ENCODE peak calls at places on chromosome 3, in nine cellular contexts. K, I, T, P, S, U, Y, O and W are unnamed samples.

GRCh38 chr3:120801484-120801883 is 58.9 kb downstream of the GTF2E1 start:
- DNase-seq in K (no peak), I (no peak), T (no peak), P (no peak), S (no peak), U (no peak), Y (no peak), O (no peak), W (no peak)

GRCh38 chr3:160473233-160473632 is 23.6 kb upstream of the TRIM59 start:
- DNase-seq in K (no peak), I (no peak), T (no peak), P (no peak), S (no peak), U (no peak), Y (no peak), O (no peak), W (no peak)

GRCh38 chr3:56899078-56899477 is 97.3 kb upstream of the ARHGEF3 start:
- DNase-seq in K (no peak), I (no peak), T (no peak), P (no peak), S (no peak), U (no peak), Y (no peak), O (no peak), W (no peak)

GRCh38 chr3:27659279-27660021 is 62.7 kb downstream of the EOMES start:
- DNase-seq in K (peak), I (peak), T (peak), P (peak), S (no peak), U (peak), Y (no peak), O (peak), W (peak)

GRCh38 chr3:154120903-154121235 is 321 bp upstream of the ARHGEF26 start:
- DNase-seq in K (no peak), I (no peak), T (no peak), P (no peak), S (no peak), U (no peak), Y (no peak), O (no peak), W (no peak)

GRCh38 chr3:16433701-16434151 is 79.8 kb downstream of the RFTN1 start:
- DNase-seq in K (no peak), I (no peak), T (no peak), P (no peak), S (peak), U (peak), Y (no peak), O (no peak), W (no peak)

GRCh38 chr3:109687626-109688025 is 350.3 kb upstream of the DPPA4 start:
- DNase-seq in K (no peak), I (no peak), T (peak), P (no peak), S (no peak), U (no peak), Y (no peak), O (no peak), W (no peak)

GRCh38 chr3:28836199-28836598 is 444.7 kb upstream of the RBMS3 start:
- DNase-seq in K (no peak), I (no peak), T (no peak), P (no peak), S (no peak), U (no peak), Y (no peak), O (no peak), W (no peak)

GRCh38 chr3:53579636-53580035 is 85.2 kb downstream of the CACNA1D start:
- DNase-seq in K (no peak), I (no peak), T (no peak), P (no peak), S (no peak), U (no peak), Y (no peak), O (no peak), W (no peak)

GRCh38 chr3:49869525-49870126 is at the start of gene CAMKV:
- DNase-seq in K (no peak), I (no peak), T (no peak), P (peak), S (peak), U (no peak), Y (no peak), O (no peak), W (peak)

GRCh38 chr3:136787226-136787793 is 31.6 kb upstream of the SLC35G2 start:
- DNase-seq in K (peak), I (no peak), T (no peak), P (no peak), S (no peak), U (no peak), Y (no peak), O (no peak), W (no peak)